ENCODE peak calls at places on chromosome 22, in ten cellular contexts. One of them, this sample, is unnamed.
A peak's percentile ranks its signal among the peaks of the same experiment; 100 is the strongest.

GRCh38 chr22:33438273-33438672 is 380.1 kb upstream of the SYN3 start:
- DNase-seq in endothelial cell of umbilical vein: no peak
- DNase-seq in mucosa of descending colon: no peak
- DNase-seq in lower lobe of right lung: no peak
- DNase-seq in small intestine: no peak
- DNase-seq in astrocyte of the cerebellum: peak; percentile 52
- DNase-seq in AG09309: peak; percentile 74
- DNase-seq in sigmoid colon: peak; percentile 74
- DNase-seq in uterus: peak; percentile 23
- DNase-seq in fibroblast of lung: peak; percentile 96
- DNase-seq in this sample: no peak

GRCh38 chr22:27097933-27098332 is 440.5 kb downstream of the MIAT start:
- DNase-seq in small intestine: no peak
- DNase-seq in sigmoid colon: no peak
- DNase-seq in AG09309: no peak
- DNase-seq in endothelial cell of umbilical vein: no peak
- DNase-seq in lower lobe of right lung: no peak
- DNase-seq in fibroblast of lung: peak; percentile 61
- DNase-seq in uterus: no peak
- DNase-seq in astrocyte of the cerebellum: peak; percentile 57
- DNase-seq in mucosa of descending colon: no peak
- DNase-seq in this sample: no peak

GRCh38 chr22:33766056-33766455 is 154.2 kb downstream of the LARGE1 start:
- DNase-seq in lower lobe of right lung: no peak
- DNase-seq in astrocyte of the cerebellum: no peak
- DNase-seq in AG09309: no peak
- DNase-seq in mucosa of descending colon: no peak
- DNase-seq in fibroblast of lung: no peak
- DNase-seq in uterus: no peak
- DNase-seq in sigmoid colon: no peak
- DNase-seq in endothelial cell of umbilical vein: no peak
- DNase-seq in small intestine: no peak
- DNase-seq in this sample: no peak

GRCh38 chr22:40385041-40385782 is 14.8 kb downstream of the SGSM3 start:
- DNase-seq in small intestine: peak; percentile 68
- DNase-seq in AG09309: no peak
- DNase-seq in mucosa of descending colon: peak; percentile 49
- DNase-seq in fibroblast of lung: no peak
- DNase-seq in uterus: no peak
- DNase-seq in sigmoid colon: no peak
- DNase-seq in endothelial cell of umbilical vein: no peak
- DNase-seq in lower lobe of right lung: no peak
- DNase-seq in astrocyte of the cerebellum: no peak
- DNase-seq in this sample: no peak

GRCh38 chr22:37403267-37403960 is 23.9 kb downstream of the ELFN2 start:
- DNase-seq in mucosa of descending colon: no peak
- DNase-seq in sigmoid colon: no peak
- DNase-seq in uterus: no peak
- DNase-seq in fibroblast of lung: no peak
- DNase-seq in small intestine: no peak
- DNase-seq in astrocyte of the cerebellum: no peak
- DNase-seq in lower lobe of right lung: no peak
- DNase-seq in AG09309: no peak
- DNase-seq in endothelial cell of umbilical vein: no peak
- DNase-seq in this sample: no peak

GRCh38 chr22:38549106-38549884 is 20.7 kb downstream of the DMC1 start:
- DNase-seq in small intestine: no peak
- DNase-seq in uterus: no peak
- DNase-seq in endothelial cell of umbilical vein: no peak
- DNase-seq in sigmoid colon: no peak
- DNase-seq in fibroblast of lung: no peak
- DNase-seq in astrocyte of the cerebellum: no peak
- DNase-seq in mucosa of descending colon: no peak
- DNase-seq in AG09309: no peak
- DNase-seq in lower lobe of right lung: no peak
- DNase-seq in this sample: no peak

GRCh38 chr22:39381009-39381755 is 18.4 kb upstream of the TAB1 start:
- DNase-seq in fibroblast of lung: peak; percentile 11
- DNase-seq in uterus: no peak
- DNase-seq in small intestine: no peak
- DNase-seq in mucosa of descending colon: no peak
- DNase-seq in lower lobe of right lung: no peak
- DNase-seq in astrocyte of the cerebellum: no peak
- DNase-seq in AG09309: no peak
- DNase-seq in endothelial cell of umbilical vein: no peak
- DNase-seq in sigmoid colon: no peak
- DNase-seq in this sample: no peak

GRCh38 chr22:41777749-41778395 is 22.6 kb upstream of the CCDC134 start:
- DNase-seq in lower lobe of right lung: no peak
- DNase-seq in small intestine: no peak
- DNase-seq in mucosa of descending colon: no peak
- DNase-seq in fibroblast of lung: no peak
- DNase-seq in uterus: no peak
- DNase-seq in sigmoid colon: no peak
- DNase-seq in endothelial cell of umbilical vein: no peak
- DNase-seq in astrocyte of the cerebellum: no peak
- DNase-seq in AG09309: no peak
- DNase-seq in this sample: no peak

GRCh38 chr22:37777122-37777687 is 30.5 kb upstream of the GCAT start:
- DNase-seq in astrocyte of the cerebellum: peak; percentile 55
- DNase-seq in AG09309: peak; percentile 66
- DNase-seq in sigmoid colon: peak; percentile 83
- DNase-seq in uterus: no peak
- DNase-seq in fibroblast of lung: peak; percentile 91
- DNase-seq in mucosa of descending colon: peak; percentile 70
- DNase-seq in small intestine: peak; percentile 61
- DNase-seq in endothelial cell of umbilical vein: no peak
- DNase-seq in lower lobe of right lung: peak; percentile 60
- DNase-seq in this sample: peak; percentile 93

GRCh38 chr22:22779213-22779612 is 108.4 kb upstream of the IGLL5 start:
- DNase-seq in fibroblast of lung: no peak
- DNase-seq in sigmoid colon: no peak
- DNase-seq in mucosa of descending colon: no peak
- DNase-seq in small intestine: no peak
- DNase-seq in AG09309: no peak
- DNase-seq in astrocyte of the cerebellum: no peak
- DNase-seq in endothelial cell of umbilical vein: no peak
- DNase-seq in lower lobe of right lung: no peak
- DNase-seq in uterus: no peak
- DNase-seq in this sample: no peak
- H3K4me3 ChIP-seq in fibroblast of lung: no peak overlapping the region
- H3K4me3 ChIP-seq in sigmoid colon: no peak overlapping the region
- H3K4me3 ChIP-seq in mucosa of descending colon: no peak overlapping the region
- H3K4me3 ChIP-seq in small intestine: no peak overlapping the region
- H3K4me3 ChIP-seq in AG09309: no peak overlapping the region
- H3K4me3 ChIP-seq in astrocyte of the cerebellum: no peak overlapping the region
- H3K4me3 ChIP-seq in endothelial cell of umbilical vein: no peak overlapping the region
- H3K4me3 ChIP-seq in lower lobe of right lung: no peak overlapping the region
- H3K4me3 ChIP-seq in uterus: no peak overlapping the region
- H3K4me3 ChIP-seq in this sample: no peak overlapping the region

GRCh38 chr22:47064416-47064815 is 302.0 kb downstream of the TBC1D22A start:
- DNase-seq in sigmoid colon: no peak
- DNase-seq in astrocyte of the cerebellum: no peak
- DNase-seq in fibroblast of lung: no peak
- DNase-seq in uterus: no peak
- DNase-seq in lower lobe of right lung: no peak
- DNase-seq in endothelial cell of umbilical vein: no peak
- DNase-seq in small intestine: no peak
- DNase-seq in AG09309: no peak
- DNase-seq in mucosa of descending colon: no peak
- DNase-seq in this sample: no peak

GRCh38 chr22:47063606-47064005 is 301.2 kb downstream of the TBC1D22A start:
- DNase-seq in sigmoid colon: no peak
- DNase-seq in endothelial cell of umbilical vein: no peak
- DNase-seq in mucosa of descending colon: no peak
- DNase-seq in small intestine: no peak
- DNase-seq in fibroblast of lung: no peak
- DNase-seq in uterus: no peak
- DNase-seq in lower lobe of right lung: no peak
- DNase-seq in astrocyte of the cerebellum: no peak
- DNase-seq in AG09309: no peak
- DNase-seq in this sample: no peak

GRCh38 chr22:47064016-47064415 is 301.6 kb downstream of the TBC1D22A start:
- DNase-seq in sigmoid colon: no peak
- DNase-seq in small intestine: no peak
- DNase-seq in lower lobe of right lung: no peak
- DNase-seq in fibroblast of lung: no peak
- DNase-seq in AG09309: no peak
- DNase-seq in mucosa of descending colon: no peak
- DNase-seq in endothelial cell of umbilical vein: no peak
- DNase-seq in uterus: no peak
- DNase-seq in astrocyte of the cerebellum: no peak
- DNase-seq in this sample: no peak

GRCh38 chr22:47062126-47062525 is 299.7 kb downstream of the TBC1D22A start:
- DNase-seq in sigmoid colon: no peak
- DNase-seq in lower lobe of right lung: no peak
- DNase-seq in endothelial cell of umbilical vein: no peak
- DNase-seq in mucosa of descending colon: no peak
- DNase-seq in fibroblast of lung: no peak
- DNase-seq in AG09309: no peak
- DNase-seq in small intestine: no peak
- DNase-seq in astrocyte of the cerebellum: no peak
- DNase-seq in uterus: no peak
- DNase-seq in this sample: no peak

GRCh38 chr22:47063071-47063509 is 300.6 kb downstream of the TBC1D22A start:
- DNase-seq in mucosa of descending colon: no peak
- DNase-seq in sigmoid colon: no peak
- DNase-seq in uterus: no peak
- DNase-seq in small intestine: no peak
- DNase-seq in AG09309: no peak
- DNase-seq in lower lobe of right lung: no peak
- DNase-seq in astrocyte of the cerebellum: no peak
- DNase-seq in fibroblast of lung: no peak
- DNase-seq in endothelial cell of umbilical vein: no peak
- DNase-seq in this sample: no peak
- H3K4me3 ChIP-seq in mucosa of descending colon: no peak overlapping the region
- H3K4me3 ChIP-seq in sigmoid colon: no peak overlapping the region
- H3K4me3 ChIP-seq in uterus: no peak overlapping the region
- H3K4me3 ChIP-seq in small intestine: no peak overlapping the region
- H3K4me3 ChIP-seq in AG09309: no peak overlapping the region
- H3K4me3 ChIP-seq in lower lobe of right lung: no peak overlapping the region
- H3K4me3 ChIP-seq in astrocyte of the cerebellum: no peak overlapping the region
- H3K4me3 ChIP-seq in fibroblast of lung: no peak overlapping the region
- H3K4me3 ChIP-seq in endothelial cell of umbilical vein: no peak overlapping the region
- H3K4me3 ChIP-seq in this sample: no peak overlapping the region

GRCh38 chr22:17303441-17303839 is 65.8 kb upstream of the CECR2 start:
- DNase-seq in astrocyte of the cerebellum: no peak
- DNase-seq in sigmoid colon: no peak
- DNase-seq in fibroblast of lung: no peak
- DNase-seq in small intestine: no peak
- DNase-seq in AG09309: no peak
- DNase-seq in lower lobe of right lung: no peak
- DNase-seq in uterus: no peak
- DNase-seq in endothelial cell of umbilical vein: no peak
- DNase-seq in mucosa of descending colon: no peak
- DNase-seq in this sample: no peak
- H3K4me3 ChIP-seq in astrocyte of the cerebellum: no peak overlapping the region
- H3K4me3 ChIP-seq in sigmoid colon: no peak overlapping the region
- H3K4me3 ChIP-seq in fibroblast of lung: no peak overlapping the region
- H3K4me3 ChIP-seq in small intestine: no peak overlapping the region
- H3K4me3 ChIP-seq in AG09309: no peak overlapping the region
- H3K4me3 ChIP-seq in lower lobe of right lung: no peak overlapping the region
- H3K4me3 ChIP-seq in uterus: no peak overlapping the region
- H3K4me3 ChIP-seq in endothelial cell of umbilical vein: no peak overlapping the region
- H3K4me3 ChIP-seq in mucosa of descending colon: no peak overlapping the region
- H3K4me3 ChIP-seq in this sample: no peak overlapping the region

GRCh38 chr22:44024288-44024908 is at the start of gene PARVB:
- DNase-seq in AG09309: no peak
- DNase-seq in uterus: no peak
- DNase-seq in small intestine: no peak
- DNase-seq in endothelial cell of umbilical vein: no peak
- DNase-seq in mucosa of descending colon: peak; percentile 15
- DNase-seq in astrocyte of the cerebellum: no peak
- DNase-seq in fibroblast of lung: no peak
- DNase-seq in sigmoid colon: no peak
- DNase-seq in lower lobe of right lung: peak; percentile 51
- DNase-seq in this sample: peak; percentile 79
- H3K4me3 ChIP-seq in AG09309: peak within 1 kb of the TSS; percentile 61
- H3K4me3 ChIP-seq in uterus: peak within 1 kb of the TSS; percentile 32
- H3K4me3 ChIP-seq in small intestine: peak within 1 kb of the TSS; percentile 63
- H3K4me3 ChIP-seq in endothelial cell of umbilical vein: peak within 1 kb of the TSS; percentile 68
- H3K4me3 ChIP-seq in mucosa of descending colon: no peak within 1 kb of the TSS
- H3K4me3 ChIP-seq in astrocyte of the cerebellum: peak within 1 kb of the TSS; percentile 42
- H3K4me3 ChIP-seq in fibroblast of lung: peak within 1 kb of the TSS; percentile 55
- H3K4me3 ChIP-seq in sigmoid colon: peak within 1 kb of the TSS; percentile 80
- H3K4me3 ChIP-seq in lower lobe of right lung: peak within 1 kb of the TSS; percentile 66
- H3K4me3 ChIP-seq in this sample: peak within 1 kb of the TSS; percentile 57

DNA sequence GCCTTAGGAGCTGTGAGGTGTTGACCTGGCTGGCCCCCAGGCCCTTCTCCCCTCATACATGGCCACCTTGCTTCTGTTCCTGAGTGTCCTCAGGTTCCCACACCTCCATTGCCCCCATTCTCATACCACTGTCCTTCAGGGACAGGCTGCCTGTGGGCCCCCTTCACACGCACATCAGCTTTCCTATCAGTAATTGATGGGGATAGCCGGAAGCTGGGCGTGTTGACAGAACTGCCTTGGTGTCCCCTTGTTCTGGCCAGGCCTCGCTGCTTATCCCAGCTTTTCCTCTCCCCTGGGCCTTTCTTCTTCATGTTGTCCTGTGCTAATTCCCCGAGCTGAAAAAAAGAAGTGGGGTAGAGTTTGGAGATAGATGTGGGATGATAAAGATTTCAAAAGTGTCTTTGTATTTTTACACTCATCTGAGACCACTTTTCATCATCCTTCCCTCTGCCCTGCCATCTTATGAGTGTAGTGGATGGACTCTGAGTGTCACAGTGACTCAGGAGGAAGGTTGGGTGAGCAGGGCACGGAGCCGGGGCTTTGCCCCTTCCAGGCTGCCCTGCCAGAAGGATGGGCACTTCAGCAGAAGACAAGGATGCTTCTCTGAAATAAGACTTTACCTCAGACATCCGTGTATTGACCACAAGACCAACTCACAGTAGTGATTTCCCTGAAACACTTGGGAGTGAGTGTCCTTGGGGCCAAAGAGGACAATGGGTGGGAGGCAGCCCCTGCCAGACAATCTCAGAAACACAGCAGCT is 42.8 kb downstream of the MED15 start:
- DNase-seq in sigmoid colon: peak; percentile 46
- DNase-seq in small intestine: no peak
- DNase-seq in endothelial cell of umbilical vein: no peak
- DNase-seq in AG09309: no peak
- DNase-seq in fibroblast of lung: no peak
- DNase-seq in uterus: no peak
- DNase-seq in astrocyte of the cerebellum: no peak
- DNase-seq in mucosa of descending colon: no peak
- DNase-seq in lower lobe of right lung: no peak
- DNase-seq in this sample: no peak
- H3K4me3 ChIP-seq in sigmoid colon: peak overlapping the region; percentile 7
- H3K4me3 ChIP-seq in small intestine: no peak overlapping the region
- H3K4me3 ChIP-seq in endothelial cell of umbilical vein: no peak overlapping the region
- H3K4me3 ChIP-seq in AG09309: no peak overlapping the region
- H3K4me3 ChIP-seq in fibroblast of lung: no peak overlapping the region
- H3K4me3 ChIP-seq in uterus: no peak overlapping the region
- H3K4me3 ChIP-seq in astrocyte of the cerebellum: no peak overlapping the region
- H3K4me3 ChIP-seq in mucosa of descending colon: no peak overlapping the region
- H3K4me3 ChIP-seq in lower lobe of right lung: no peak overlapping the region
- H3K4me3 ChIP-seq in this sample: no peak overlapping the region

This sample was measured in kidney.